ENCODE peak calls at places on chromosome 10, in seven cellular contexts. A is gastrocnemius medialis, J is K562, Z is epithelial cell of esophagus, N is HL-60, S is aorta, R is right lobe of liver. Y is an unnamed sample.

GRCh38 chr10:104029528-104029875 is 56.2 kb downstream of the COL17A1 start:
- DNase-seq in S (no peak), R (no peak), Z (no peak), N (no peak), A (peak; percentile 53), J (no peak), Y (peak; percentile 93)

GRCh38 chr10:44004913-44005787 is 356.5 kb upstream of the ZNF32 start:
- DNase-seq in R (no peak), S (peak; percentile 66), Z (no peak), A (no peak), J (no peak), N (no peak), Y (no peak)

GRCh38 chr10:67818323-67818722 is 19.7 kb downstream of the DNAJC12 start:
- DNase-seq in S (no peak), R (no peak), Z (peak; percentile 86), J (no peak), N (no peak), A (no peak), Y (no peak)

GRCh38 chr10:20466731-20467130 is 430.4 kb downstream of the NEBL start:
- DNase-seq in J (no peak), R (no peak), Z (peak; percentile 10), A (peak; percentile 13), S (no peak), N (no peak), Y (no peak)

GRCh38 chr10:44989621-44990301 is 11.0 kb upstream of the ZNF22 start:
- DNase-seq in R (no peak), S (no peak), J (no peak), N (no peak), Z (no peak), A (no peak), Y (peak; percentile 68)

GRCh38 chr10:110408203-110408871 is 89.4 kb upstream of the DUSP5 start:
- DNase-seq in Z (peak; percentile 95), J (no peak), N (no peak), R (no peak), A (no peak), S (no peak), Y (no peak)

GRCh38 chr10:112137381-112137987 is 46.1 kb downstream of the GPAM start:
- DNase-seq in A (peak; percentile 58), N (peak; percentile 32), J (peak; percentile 75), R (peak; percentile 69), Z (peak; percentile 71), S (peak; percentile 88), Y (peak; percentile 84)

GRCh38 chr10:73110345-73110849 is at the start of gene NUDT13:
- DNase-seq in A (peak; percentile 75), J (peak; percentile 86), S (no peak), R (peak; percentile 45), Z (peak; percentile 73), N (peak; percentile 44), Y (peak; percentile 82)

GRCh38 chr10:78977761-78978305 is 90.9 kb upstream of the ZMIZ1 start:
- DNase-seq in S (no peak), J (no peak), N (peak; percentile 63), R (peak; percentile 70), A (peak; percentile 83), Z (peak; percentile 67), Y (peak; percentile 75)

GRCh38 chr10:132532174-132532573 is 5.4 kb upstream of the INPP5A start:
- DNase-seq in J (no peak), R (no peak), A (no peak), Z (no peak), N (no peak), S (peak; percentile 31), Y (no peak)

GRCh38 chr10:124991872-124992271 is 49.9 kb downstream of the ZRANB1 start:
- DNase-seq in R (no peak), Z (no peak), N (no peak), J (no peak), A (no peak), S (no peak), Y (no peak)

GRCh38 chr10:122413325-122413724 is 38.8 kb downstream of the PLEKHA1 start:
- DNase-seq in R (no peak), A (no peak), N (no peak), Z (no peak), S (no peak), J (no peak), Y (no peak)

GRCh38 chr10:53930648-53931047 is 870.4 kb downstream of the PCDH15 start:
- DNase-seq in J (no peak), R (no peak), A (no peak), Z (no peak), N (no peak), S (no peak), Y (no peak)

GRCh38 chr10:132273966-132274365 is 33.8 kb downstream of the STK32C start:
- DNase-seq in N (no peak), A (no peak), S (peak; percentile 62), J (no peak), R (peak; percentile 9), Z (no peak), Y (peak; percentile 16)

GRCh38 chr10:118330295-118331076 is 11.6 kb downstream of the FAM204A start:
- DNase-seq in Z (no peak), S (no peak), J (no peak), N (no peak), A (no peak), R (no peak), Y (no peak)

GRCh38 chr10:88881335-88881734 is 1.3 kb downstream of the STAMBPL1 start:
- DNase-seq in A (no peak), S (no peak), Z (no peak), N (no peak), J (no peak), R (no peak), Y (no peak)

DNA sequence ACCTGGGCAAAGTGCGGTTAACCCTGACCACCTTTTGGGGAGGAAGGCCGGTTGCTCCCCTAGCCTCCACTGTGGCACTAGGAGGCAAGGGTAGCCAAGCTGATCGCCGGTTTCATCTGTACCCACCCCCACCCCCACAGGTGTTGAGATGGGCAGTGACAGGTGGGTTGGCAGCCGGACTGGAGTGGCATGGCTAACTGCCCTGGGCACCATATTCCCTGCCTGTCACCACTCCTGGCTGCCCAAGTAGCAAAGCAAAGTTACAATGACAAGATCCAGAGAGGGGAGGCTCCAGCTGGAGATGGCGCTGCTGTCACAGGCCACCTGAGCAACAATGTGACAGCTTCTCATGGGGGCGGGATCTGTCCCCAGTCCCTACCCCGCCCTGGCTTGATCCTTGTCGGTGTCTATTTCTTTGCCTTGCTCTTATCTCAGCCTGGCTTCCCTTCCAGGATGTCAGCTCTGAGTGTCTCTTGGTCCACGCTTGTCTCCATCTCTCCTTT is 27.0 kb upstream of the BMS1 start:
- DNase-seq in J (no peak), A (no peak), R (no peak), Z (no peak), S (no peak), N (no peak), Y (no peak)
- H3K4me3 ChIP-seq in J (no peak overlapping the region), A (peak overlapping the region; percentile 65), R (no peak overlapping the region), Z (no peak overlapping the region), S (no peak overlapping the region), N (no peak overlapping the region), Y (no peak overlapping the region)

DNA sequence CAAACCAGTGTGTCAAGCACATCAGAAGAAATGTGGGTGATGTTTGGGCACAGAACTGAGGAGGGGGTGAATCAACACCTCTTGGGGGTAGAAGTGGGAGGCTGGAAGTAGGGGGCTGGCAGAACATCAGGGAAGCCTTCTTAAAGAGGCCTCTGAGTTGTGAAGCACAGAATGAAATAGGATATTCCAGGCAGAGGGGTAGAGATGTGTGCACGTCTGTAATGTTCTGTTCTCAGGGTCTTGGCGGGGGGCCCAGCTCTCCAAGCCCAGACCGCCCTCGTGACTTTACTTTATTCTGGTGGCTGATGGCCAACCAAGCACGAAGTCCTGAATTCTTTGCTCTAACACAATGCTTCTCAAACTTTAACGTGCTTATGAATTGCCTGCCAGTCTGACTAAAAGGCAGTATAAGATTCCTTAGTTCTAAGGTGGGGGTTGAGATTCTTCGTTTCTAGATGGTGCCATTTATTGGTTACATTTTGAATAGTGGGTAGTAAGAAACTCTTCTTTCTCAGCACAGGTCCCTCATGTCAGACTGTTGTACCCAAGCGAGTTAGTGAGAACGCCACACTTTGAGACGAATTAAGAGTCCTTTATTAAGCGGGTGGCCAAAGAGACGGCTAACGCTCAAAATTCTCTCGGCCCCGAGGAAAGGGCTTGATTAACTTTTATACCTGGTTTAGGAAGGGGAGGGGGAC is 8.2 kb downstream of the PRXL2A start:
- DNase-seq in R (no peak), S (no peak), J (no peak), Z (no peak), N (no peak), A (peak; percentile 44), Y (peak; percentile 82)
- H3K4me3 ChIP-seq in R (no peak overlapping the region), S (no peak overlapping the region), J (no peak overlapping the region), Z (no peak overlapping the region), N (no peak overlapping the region), A (no peak overlapping the region), Y (no peak overlapping the region)

GRCh38 chr10:86665218-86665607 is 3.1 kb upstream of the LDB3 start:
- DNase-seq in R (no peak), Z (no peak), S (no peak), A (no peak), N (no peak), J (no peak), Y (no peak)

GRCh38 chr10:86664370-86665217 is 3.7 kb upstream of the LDB3 start:
- DNase-seq in Z (no peak), A (peak; percentile 53), J (no peak), S (no peak), R (no peak), N (no peak), Y (peak; percentile 75)

GRCh38 chr10:86665868-86666267 is 2.4 kb upstream of the LDB3 start:
- DNase-seq in S (no peak), J (no peak), A (peak; percentile 21), N (no peak), Z (no peak), R (no peak), Y (peak; percentile 86)

GRCh38 chr10:86667421-86668181 is 710 bp upstream of the LDB3 start:
- DNase-seq in R (no peak), A (peak; percentile 68), Z (no peak), J (no peak), N (no peak), S (peak; percentile 86), Y (peak; percentile 71)

GRCh38 chr10:86666538-86666937 is 1.8 kb upstream of the LDB3 start:
- DNase-seq in N (no peak), Z (no peak), R (no peak), J (no peak), A (peak; percentile 38), S (no peak), Y (no peak)
- H3K4me3 ChIP-seq in N (no peak overlapping the region), Z (no peak overlapping the region), R (no peak overlapping the region), J (no peak overlapping the region), A (peak overlapping the region; percentile 70), S (no peak overlapping the region), Y (peak overlapping the region; percentile 61)

GRCh38 chr10:91123246-91123645 is 97.2 kb upstream of the PCGF5 start:
- DNase-seq in R (no peak), Z (no peak), A (no peak), S (no peak), J (no peak), N (no peak), Y (no peak)

GRCh38 chr10:91115618-91116390 is 104.7 kb upstream of the PCGF5 start:
- DNase-seq in Z (no peak), N (no peak), J (no peak), R (no peak), A (no peak), S (no peak), Y (no peak)

GRCh38 chr10:91120348-91120747 is 100.1 kb upstream of the PCGF5 start:
- DNase-seq in Z (no peak), S (no peak), A (no peak), N (no peak), R (no peak), J (no peak), Y (no peak)

DNA sequence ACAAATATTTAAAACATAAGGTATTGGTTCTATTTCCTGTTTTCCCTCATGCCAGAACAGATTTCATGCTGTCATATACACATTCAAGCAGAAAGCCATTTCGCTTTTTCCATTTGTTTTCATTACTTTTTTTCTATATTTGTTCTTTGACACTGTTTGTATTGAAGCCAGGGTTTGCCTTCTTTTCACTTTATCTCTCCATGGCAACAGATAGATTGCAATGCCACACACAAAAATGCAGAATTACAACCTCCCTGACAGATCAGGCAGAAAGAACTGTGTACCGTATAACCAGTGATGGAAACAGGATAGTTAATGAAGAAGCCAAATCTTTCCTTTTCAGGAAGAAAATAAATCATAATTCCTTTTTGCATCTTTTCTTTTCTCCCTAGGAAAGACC is 103.0 kb upstream of the PCGF5 start:
- DNase-seq in Z (no peak), S (no peak), R (no peak), A (no peak), N (no peak), J (no peak), Y (no peak)
- H3K4me3 ChIP-seq in Z (no peak overlapping the region), S (no peak overlapping the region), R (no peak overlapping the region), A (no peak overlapping the region), N (no peak overlapping the region), J (no peak overlapping the region), Y (no peak overlapping the region)

Y was measured in heart left ventricle.